ENCODE peak calls at places on chromosomes 11 and 22, in seven cellular contexts. X, C, O, H, Q, E and S are unnamed samples.
A peak's percentile ranks its signal among the peaks of the same experiment; 100 is the strongest.

GRCh38 chr11:46458491-46458890 is 66.9 kb upstream of the CHRM4 start:
- DNase-seq in C (no peak), O (no peak), Q (no peak), E (no peak), H (no peak), X (no peak), S (no peak)

GRCh38 chr22:17786435-17787158 is 12.3 kb upstream of the BID start:
- DNase-seq in C (peak; percentile 79), O (no peak), Q (no peak), X (no peak), H (no peak), E (peak; percentile 35), S (peak; percentile 19)

GRCh38 chr11:1750840-1751520 is 585 bp upstream of the IFITM10 start:
- DNase-seq in O (no peak), Q (no peak), H (no peak), X (no peak), C (no peak), E (no peak), S (no peak)

GRCh38 chr11:97815667-97816066 is 1205.1 kb upstream of the CNTN5 start:
- DNase-seq in H (no peak), X (no peak), E (no peak), C (no peak), O (no peak), Q (no peak), S (no peak)

GRCh38 chr22:25898707-25899365 is 156.8 kb downstream of the MYO18B start:
- DNase-seq in C (peak; percentile 41), X (no peak), E (no peak), Q (no peak), H (no peak), O (no peak), S (peak; percentile 2)

GRCh38 chr11:18191376-18191775 is 18.7 kb downstream of the MRGPRX4 start:
- DNase-seq in X (no peak), C (no peak), Q (no peak), E (no peak), O (no peak), H (no peak), S (peak; percentile 7)

GRCh38 chr22:35275580-35275979 is 18.3 kb downstream of the HMGXB4 start:
- DNase-seq in C (no peak), X (no peak), H (no peak), E (no peak), Q (no peak), O (no peak), S (peak; percentile 34)

GRCh38 chr11:128725630-128726461 is 32.0 kb downstream of the FLI1 start:
- DNase-seq in Q (no peak), O (peak; percentile 56), C (no peak), X (peak; percentile 24), H (no peak), E (no peak), S (no peak)

GRCh38 chr22:31083377-31083768 is 2.3 kb downstream of the SMTN start:
- DNase-seq in X (no peak), H (no peak), E (no peak), C (peak; percentile 57), O (no peak), Q (no peak), S (no peak)